ENCODE peak calls at places on chromosomes 3 and 15, in six cellular contexts. S, L, I, V, F and K are unnamed samples.

GRCh38 chr3:197231326-197231725 is 67.1 kb downstream of the DLG1 start:
- DNase-seq in S (no peak), L (no peak), I (no peak), V (no peak), F (no peak), K (no peak)

GRCh38 chr3:37052860-37053259 is 59.5 kb downstream of the MLH1 start:
- DNase-seq in S (no peak), L (no peak), I (no peak), V (no peak), F (no peak), K (no peak)

GRCh38 chr3:10011644-10012043 is 14.6 kb upstream of the FANCD2 start:
- DNase-seq in S (no peak), L (no peak), I (no peak), V (no peak), F (no peak), K (no peak)

GRCh38 chr3:170353485-170353884 is 4.0 kb upstream of the SKIL start:
- DNase-seq in S (no peak), L (no peak), I (no peak), V (no peak), F (peak; percentile 16), K (no peak)

GRCh38 chr15:80593486-80594055 is 101.5 kb upstream of the ABHD17C start:
- DNase-seq in S (no peak), L (no peak), I (no peak), V (no peak), F (no peak), K (no peak)

GRCh38 chr3:77780621-77781020 is 740.7 kb downstream of the ROBO2 start:
- DNase-seq in S (no peak), L (no peak), I (no peak), V (no peak), F (no peak), K (no peak)

GRCh38 chr3:17686613-17687012 is 55.8 kb downstream of the TBC1D5 start:
- DNase-seq in S (no peak), L (no peak), I (peak; percentile 41), V (no peak), F (no peak), K (peak; percentile 42)

GRCh38 chr3:52121813-52122212 is 32.4 kb downstream of the POC1A start:
- DNase-seq in S (no peak), L (no peak), I (no peak), V (no peak), F (no peak), K (peak; percentile 4)

GRCh38 chr15:70596354-70597055 is 166.9 kb downstream of the UACA start:
- DNase-seq in S (no peak), L (peak; percentile 91), I (peak; percentile 88), V (no peak), F (no peak), K (no peak)

GRCh38 chr15:24676431-24676830 is 856 bp downstream of the NPAP1 start:
- DNase-seq in S (no peak), L (no peak), I (no peak), V (peak; percentile 78), F (peak; percentile 75), K (no peak)

GRCh38 chr15:66655511-66655910 is 46.5 kb upstream of the SMAD6 start:
- DNase-seq in S (no peak), L (no peak), I (no peak), V (no peak), F (no peak), K (no peak)

GRCh38 chr3:100209948-100210776 is 50.6 kb upstream of the TBC1D23 start:
- DNase-seq in S (no peak), L (peak; percentile 30), I (peak; percentile 68), V (no peak), F (no peak), K (no peak)

GRCh38 chr3:179450901-179451334 is 352 bp downstream of the GNB4 start:
- DNase-seq in S (no peak), L (peak; percentile 23), I (peak; percentile 58), V (no peak), F (no peak), K (no peak)

GRCh38 chr3:50637012-50637411 is 20.1 kb downstream of the MAPKAPK3 start:
- DNase-seq in S (no peak), L (no peak), I (no peak), V (peak; percentile 82), F (no peak), K (no peak)

GRCh38 chr3:71305246-71306206 is 278.0 kb downstream of the FOXP1 start:
- DNase-seq in S (peak; percentile 39), L (peak; percentile 57), I (peak; percentile 45), V (peak; percentile 88), F (peak; percentile 62), K (no peak)

GRCh38 chr15:64209680-64210334 is 47.0 kb upstream of the PPIB start:
- DNase-seq in S (no peak), L (peak; percentile 64), I (peak; percentile 57), V (no peak), F (no peak), K (no peak)

GRCh38 chr15:58568157-58568571 is 136.4 kb downstream of the LIPC start:
- DNase-seq in S (no peak), L (no peak), I (no peak), V (no peak), F (peak; percentile 30), K (peak; percentile 12)

GRCh38 chr3:152331018-152331541 is 62.4 kb downstream of the MBNL1 start:
- DNase-seq in S (no peak), L (peak; percentile 93), I (peak; percentile 93), V (no peak), F (no peak), K (peak; percentile 31)

GRCh38 chr3:45105855-45106655 is 40.1 kb downstream of the CDCP1 start:
- DNase-seq in S (no peak), L (peak; percentile 94), I (peak; percentile 98), V (no peak), F (no peak), K (no peak)

GRCh38 chr3:177026505-177027277 is 170.6 kb downstream of the TBL1XR1 start:
- DNase-seq in S (no peak), L (peak; percentile 70), I (no peak), V (no peak), F (no peak), K (no peak)

DNA sequence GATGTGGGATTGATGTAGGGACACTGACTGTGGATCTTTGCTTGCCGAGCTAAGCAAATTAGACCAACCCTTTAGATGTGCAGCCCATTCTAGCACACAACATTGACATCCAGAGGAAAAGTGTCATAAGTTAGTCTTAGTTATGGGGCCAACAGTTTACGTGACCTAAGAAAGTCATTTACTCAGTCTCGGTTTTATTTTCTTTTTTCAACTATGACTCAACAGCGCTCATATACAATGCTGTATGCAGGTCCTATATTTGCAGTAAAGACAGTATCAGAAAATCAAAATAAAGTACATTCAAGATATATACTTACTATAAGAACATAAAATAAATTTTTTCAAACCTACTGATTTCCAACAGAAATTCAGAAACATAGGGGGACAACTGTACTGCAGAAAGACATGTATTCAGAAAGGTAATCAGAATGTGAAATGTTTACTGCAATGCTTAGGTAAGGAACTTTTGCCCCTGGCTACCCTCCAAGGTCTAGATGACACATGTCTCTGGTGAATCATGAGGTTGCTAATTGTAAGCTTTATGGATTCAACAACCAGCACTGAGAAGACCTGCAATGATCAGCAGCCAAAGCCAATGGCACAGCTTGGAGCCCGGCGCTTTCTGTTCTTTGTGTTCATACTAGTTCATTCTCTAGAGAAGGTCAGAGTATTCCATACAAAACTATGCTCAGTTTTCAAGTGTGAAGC is 317.5 kb upstream of the CNTN6 start:
- DNase-seq in S (no peak), L (no peak), I (no peak), V (no peak), F (no peak), K (peak; percentile 60)
- H3K9me3 ChIP-seq in S (no peaks in the 10 kb centered on the region), L (peaks cover 3% of the 10 kb centered on the region), I (peaks cover 13% of the 10 kb centered on the region), V (no peaks in the 10 kb centered on the region), F (no peaks in the 10 kb centered on the region), K (no peaks in the 10 kb centered on the region)

DNA sequence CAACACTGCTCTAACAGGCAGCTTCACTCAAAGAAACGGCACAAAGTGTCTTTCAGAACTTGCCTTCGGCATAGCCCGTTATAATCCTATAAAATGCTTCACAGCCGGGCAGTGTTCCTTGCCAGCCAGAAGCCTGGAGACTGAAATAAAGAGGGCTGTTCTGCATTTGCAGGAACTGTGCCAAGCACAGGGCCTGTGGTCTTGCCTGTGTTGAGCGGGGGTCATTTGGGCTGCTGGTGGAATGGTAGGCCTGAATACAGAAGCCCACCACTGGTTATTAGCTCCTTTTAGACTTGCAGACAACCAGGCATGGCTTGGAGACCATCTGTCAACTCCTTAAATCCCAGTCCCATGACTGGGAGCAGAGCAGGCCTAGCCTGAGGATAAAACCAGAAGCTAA is 4.7 kb upstream of the ARHGEF3 start:
- DNase-seq in S (no peak), L (no peak), I (no peak), V (no peak), F (no peak), K (no peak)
- H3K4me1 ChIP-seq in S (peaks cover under 1% of the 10 kb centered on the region), L (no peaks in the 10 kb centered on the region), I (peaks cover 3% of the 10 kb centered on the region), V (peaks cover 2% of the 10 kb centered on the region), F (peaks cover 3% of the 10 kb centered on the region), K (peaks cover 5% of the 10 kb centered on the region)

GRCh38 chr3:98521897-98522537 is 685 bp downstream of the CLDND1 start:
- DNase-seq in S (peak; percentile 26), L (peak; percentile 68), I (peak; percentile 80), V (no peak), F (no peak), K (peak; percentile 78)
- H4K91ac ChIP-seq in S (no peak overlapping the region), L (peak overlapping the region; percentile 78), I (no peak overlapping the region), V (no peak overlapping the region), F (no peak overlapping the region), K (peak overlapping the region; percentile 71)

GRCh38 chr15:56233549-56233948 is 10.1 kb downstream of the RFX7 start:
- DNase-seq in S (no peak), L (no peak), I (no peak), V (no peak), F (no peak), K (no peak)
- H3K9me3 ChIP-seq in S (peaks cover 16% of the 10 kb centered on the region), L (peaks cover 16% of the 10 kb centered on the region), I (peaks cover 32% of the 10 kb centered on the region), V (peaks cover 33% of the 10 kb centered on the region), F (peaks cover 31% of the 10 kb centered on the region), K (peaks cover 6% of the 10 kb centered on the region)

GRCh38 chr3:58041826-58042324 is 33.7 kb downstream of the FLNB start:
- DNase-seq in S (no peak), L (peak; percentile 90), I (peak; percentile 80), V (no peak), F (no peak), K (peak; percentile 82)

GRCh38 chr3:58044656-58045055 is 36.4 kb downstream of the FLNB start:
- DNase-seq in S (no peak), L (peak; percentile 36), I (peak; percentile 76), V (no peak), F (no peak), K (no peak)

GRCh38 chr3:58042947-58043707 is 34.9 kb downstream of the FLNB start:
- DNase-seq in S (no peak), L (no peak), I (no peak), V (no peak), F (no peak), K (peak; percentile 44)

GRCh38 chr3:58045084-58045483 is 36.9 kb downstream of the FLNB start:
- DNase-seq in S (no peak), L (no peak), I (no peak), V (no peak), F (no peak), K (no peak)

GRCh38 chr3:58043933-58044332 is 35.7 kb downstream of the FLNB start:
- DNase-seq in S (no peak), L (peak; percentile 53), I (peak; percentile 63), V (no peak), F (no peak), K (peak; percentile 59)
- H3K4me1 ChIP-seq in S (peaks cover 10% of the 10 kb centered on the region), L (peaks cover 45% of the 10 kb centered on the region), I (peaks cover 49% of the 10 kb centered on the region), V (peaks cover 34% of the 10 kb centered on the region), F (peaks cover 49% of the 10 kb centered on the region), K (peaks cover 47% of the 10 kb centered on the region)

GRCh38 chr15:93289951-93290350 is 200.9 kb upstream of the RGMA start:
- DNase-seq in S (no peak), L (no peak), I (no peak), V (no peak), F (no peak), K (peak; percentile 59)
- H4K91ac ChIP-seq in S (peak overlapping the region; percentile 96), L (no peak overlapping the region), I (no peak overlapping the region), V (no peak overlapping the region), F (peak overlapping the region; percentile 69), K (no peak overlapping the region)

GRCh38 chr15:35358824-35359223 is 187.1 kb downstream of the DPH6 start:
- DNase-seq in S (no peak), L (no peak), I (no peak), V (no peak), F (no peak), K (no peak)
- H3K9me3 ChIP-seq in S (peaks cover 13% of the 10 kb centered on the region), L (peaks cover 8% of the 10 kb centered on the region), I (peaks cover 48% of the 10 kb centered on the region), V (peaks cover 20% of the 10 kb centered on the region), F (peaks cover 17% of the 10 kb centered on the region), K (peaks cover 18% of the 10 kb centered on the region)